ENCODE peak calls at places on chromosome 2, in six cellular contexts. A is H4; C is stimulated activated CD4-positive, alpha-beta T cell treated with anti-CD3 and anti-CD28 coated beads, Interleukin-4, amount 100 ng/mL, for 1 hour; N is cardiac septum; H is G401; F is AG04449. Q is an unnamed sample.

GRCh38 chr2:176187306-176188217 is 906 bp upstream of the HOXD1 start:
- DNase-seq in A (no peak), C (no peak), N (no peak), H (no peak), F (no peak), Q (no peak)

GRCh38 chr2:6972067-6972710 is 55.0 kb downstream of the RNF144A start:
- DNase-seq in A (no peak), C (no peak), N (no peak), H (no peak), F (no peak), Q (no peak)

GRCh38 chr2:143905587-143905986 is 614.3 kb downstream of the ZEB2 start:
- DNase-seq in A (no peak), C (no peak), N (no peak), H (no peak), F (no peak), Q (no peak)

GRCh38 chr2:167104691-167105090 is 216.4 kb downstream of the XIRP2 start:
- DNase-seq in A (no peak), C (no peak), N (no peak), H (no peak), F (no peak), Q (no peak)

GRCh38 chr2:107743274-107743673 is 83.4 kb upstream of the RGPD4 start:
- DNase-seq in A (no peak), C (no peak), N (no peak), H (no peak), F (no peak), Q (no peak)

GRCh38 chr2:158745067-158745865 is 49.9 kb upstream of the DAPL1 start:
- DNase-seq in A (peak), C (peak), N (no peak), H (peak), F (peak), Q (peak)

GRCh38 chr2:156321243-156321904 is 11.1 kb downstream of the NR4A2 start:
- DNase-seq in A (no peak), C (peak), N (no peak), H (no peak), F (no peak), Q (no peak)

GRCh38 chr2:74502147-74502719 is 2.8 kb upstream of the LBX2 start:
- DNase-seq in A (no peak), C (no peak), N (no peak), H (no peak), F (no peak), Q (no peak)

GRCh38 chr2:68282814-68283812 is 30.8 kb upstream of the PPP3R1 start:
- DNase-seq in A (peak), C (no peak), N (no peak), H (peak), F (no peak), Q (peak)

GRCh38 chr2:6930913-6931312 is 13.7 kb downstream of the RNF144A start:
- DNase-seq in A (no peak), C (no peak), N (no peak), H (peak), F (no peak), Q (no peak)

GRCh38 chr2:138059967-138060635 is 95.8 kb downstream of the HNMT start:
- DNase-seq in A (peak), C (no peak), N (no peak), H (no peak), F (no peak), Q (peak)

GRCh38 chr2:170411660-170412059 is 233.7 kb downstream of the MYO3B start:
- DNase-seq in A (no peak), C (no peak), N (no peak), H (no peak), F (no peak), Q (no peak)

GRCh38 chr2:57160976-57161375 is 885.6 kb upstream of the VRK2 start:
- DNase-seq in A (peak), C (no peak), N (no peak), H (no peak), F (no peak), Q (no peak)

GRCh38 chr2:141641462-141641861 is 489.4 kb downstream of the LRP1B start:
- DNase-seq in A (peak), C (no peak), N (no peak), H (no peak), F (no peak), Q (peak)

GRCh38 chr2:210224660-210225460 is at the start of gene ACADL:
- DNase-seq in A (no peak), C (no peak), N (no peak), H (peak), F (no peak), Q (peak)

GRCh38 chr2:132009874-132010521 is 151.8 kb downstream of the ANKRD30BL start:
- DNase-seq in A (no peak), C (no peak), N (no peak), H (no peak), F (no peak), Q (peak)

GRCh38 chr2:160306985-160307384 is 106.9 kb upstream of the ITGB6 start:
- DNase-seq in A (no peak), C (no peak), N (no peak), H (peak), F (peak), Q (peak)

GRCh38 chr2:192236136-192236535 is 41.4 kb upstream of the TMEFF2 start:
- DNase-seq in A (peak), C (no peak), N (no peak), H (no peak), F (no peak), Q (peak)

GRCh38 chr2:43210467-43211303 is 15.7 kb downstream of the ZFP36L2 start:
- DNase-seq in A (peak), C (peak), N (peak), H (no peak), F (no peak), Q (no peak)

GRCh38 chr2:179352181-179352580 is 87.5 kb upstream of the SESTD1 start:
- DNase-seq in A (no peak), C (no peak), N (no peak), H (no peak), F (no peak), Q (no peak)

GRCh38 chr2:72999729-73000725 is 71.5 kb downstream of the SFXN5 start:
- DNase-seq in A (peak), C (no peak), N (no peak), H (no peak), F (no peak), Q (peak)

GRCh38 chr2:55152475-55153422 is 79.3 kb downstream of the CLHC1 start:
- DNase-seq in A (no peak), C (no peak), N (no peak), H (no peak), F (no peak), Q (no peak)

GRCh38 chr2:76584474-76584873 is 873.8 kb upstream of the GCFC2 start:
- DNase-seq in A (no peak), C (no peak), N (no peak), H (no peak), F (no peak), Q (no peak)

GRCh38 chr2:46294185-46294836 is 2.9 kb upstream of the EPAS1 start:
- DNase-seq in A (no peak), C (peak), N (no peak), H (no peak), F (no peak), Q (no peak)

GRCh38 chr2:85057236-85057635 is 76.0 kb upstream of the TCF7L1 start:
- DNase-seq in A (no peak), C (no peak), N (no peak), H (no peak), F (no peak), Q (no peak)

GRCh38 chr2:189826039-189826438 is 41.8 kb downstream of the PMS1 start:
- DNase-seq in A (no peak), C (no peak), N (no peak), H (no peak), F (no peak), Q (no peak)

GRCh38 chr2:161204846-161205245 is 44.6 kb downstream of the TANK start:
- DNase-seq in A (no peak), C (no peak), N (no peak), H (no peak), F (no peak), Q (no peak)

GRCh38 chr2:222159221-222159620 is 139.6 kb downstream of the PAX3 start:
- DNase-seq in A (no peak), C (no peak), N (no peak), H (no peak), F (no peak), Q (no peak)

Q was measured in astrocyte.